ENCODE peak calls at places on chromosomes 5 and 9, in five cellular contexts. One of them, this sample, is unnamed.

GRCh38 chr9:13110766-13111400 is 168.6 kb downstream of the MPDZ start:
- DNase-seq in mammary epithelial cell: no peak
- DNase-seq in thoracic aorta: no peak
- DNase-seq in PC-9: no peak
- DNase-seq in prostate gland: peak; percentile 35
- DNase-seq in this sample: no peak

GRCh38 chr5:34655354-34655991 is 655 bp upstream of the RAI14 start:
- DNase-seq in mammary epithelial cell: peak; percentile 77
- DNase-seq in thoracic aorta: no peak
- DNase-seq in PC-9: peak; percentile 74
- DNase-seq in prostate gland: peak; percentile 70
- DNase-seq in this sample: peak; percentile 53

GRCh38 chr9:112144807-112145206 is 30.3 kb downstream of the SUSD1 start:
- DNase-seq in mammary epithelial cell: no peak
- DNase-seq in thoracic aorta: no peak
- DNase-seq in PC-9: no peak
- DNase-seq in prostate gland: no peak
- DNase-seq in this sample: no peak

GRCh38 chr9:28720746-28721145 is 1147.5 kb upstream of the C9orf72 start:
- DNase-seq in mammary epithelial cell: peak; percentile 33
- DNase-seq in thoracic aorta: no peak
- DNase-seq in PC-9: no peak
- DNase-seq in prostate gland: no peak
- DNase-seq in this sample: no peak

GRCh38 chr5:77892061-77893010 is 116.2 kb upstream of the TBCA start:
- DNase-seq in mammary epithelial cell: no peak
- DNase-seq in thoracic aorta: no peak
- DNase-seq in PC-9: no peak
- DNase-seq in prostate gland: no peak
- DNase-seq in this sample: no peak

GRCh38 chr5:10892135-10892910 is 131.3 kb upstream of the DAP start:
- DNase-seq in mammary epithelial cell: peak; percentile 39
- DNase-seq in thoracic aorta: no peak
- DNase-seq in PC-9: no peak
- DNase-seq in prostate gland: no peak
- DNase-seq in this sample: no peak

GRCh38 chr5:120678279-120678678 is 214.2 kb downstream of the PRR16 start:
- DNase-seq in mammary epithelial cell: no peak
- DNase-seq in thoracic aorta: no peak
- DNase-seq in PC-9: no peak
- DNase-seq in prostate gland: no peak
- DNase-seq in this sample: no peak

GRCh38 chr9:112012026-112012902 is 115.7 kb downstream of the UGCG start:
- DNase-seq in mammary epithelial cell: peak; percentile 91
- DNase-seq in thoracic aorta: peak; percentile 43
- DNase-seq in PC-9: peak; percentile 91
- DNase-seq in prostate gland: peak; percentile 63
- DNase-seq in this sample: peak; percentile 65

GRCh38 chr5:109653840-109654239 is 35.9 kb upstream of the MAN2A1 start:
- DNase-seq in mammary epithelial cell: no peak
- DNase-seq in thoracic aorta: no peak
- DNase-seq in PC-9: no peak
- DNase-seq in prostate gland: no peak
- DNase-seq in this sample: no peak

GRCh38 chr5:124287813-124288212 is 458.6 kb downstream of the ZNF608 start:
- DNase-seq in mammary epithelial cell: no peak
- DNase-seq in thoracic aorta: no peak
- DNase-seq in PC-9: no peak
- DNase-seq in prostate gland: no peak
- DNase-seq in this sample: no peak

GRCh38 chr9:27365977-27366376 is 69.0 kb upstream of the EQTN start:
- DNase-seq in mammary epithelial cell: no peak
- DNase-seq in thoracic aorta: no peak
- DNase-seq in PC-9: no peak
- DNase-seq in prostate gland: no peak
- DNase-seq in this sample: no peak

GRCh38 chr9:37511006-37511714 is 25.4 kb downstream of the POLR1E start:
- DNase-seq in mammary epithelial cell: no peak
- DNase-seq in thoracic aorta: no peak
- DNase-seq in PC-9: no peak
- DNase-seq in prostate gland: no peak
- DNase-seq in this sample: no peak

GRCh38 chr9:112582371-112582770 is 95.7 kb downstream of the KIAA1958 start:
- DNase-seq in mammary epithelial cell: peak; percentile 50
- DNase-seq in thoracic aorta: no peak
- DNase-seq in PC-9: no peak
- DNase-seq in prostate gland: no peak
- DNase-seq in this sample: no peak

DNA sequence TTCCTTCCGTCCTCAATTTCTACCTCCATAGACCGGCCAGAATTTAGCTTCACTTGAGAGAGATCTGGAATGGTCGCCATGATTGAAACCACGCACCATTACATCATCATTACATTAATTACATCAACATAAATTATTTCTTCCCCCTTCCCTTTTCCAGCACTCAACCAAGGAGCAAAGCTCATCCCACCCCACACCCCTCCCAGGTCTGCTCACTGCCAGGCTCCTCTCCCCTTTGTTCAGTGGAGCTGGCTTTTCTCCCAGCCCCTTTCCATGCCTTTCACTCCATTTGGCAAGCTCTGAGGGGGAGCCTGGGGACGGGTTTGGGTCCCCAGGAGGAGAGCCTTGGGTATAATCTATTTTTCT is 8.4 kb downstream of the RACK1 start:
- DNase-seq in mammary epithelial cell: no peak
- DNase-seq in thoracic aorta: no peak
- DNase-seq in PC-9: no peak
- DNase-seq in prostate gland: no peak
- DNase-seq in this sample: no peak
- H3K27ac ChIP-seq in mammary epithelial cell: no peak overlapping the region
- H3K27ac ChIP-seq in thoracic aorta: no peak overlapping the region
- H3K27ac ChIP-seq in PC-9: peak overlapping the region; percentile 45
- H3K27ac ChIP-seq in prostate gland: no peak overlapping the region
- H3K27ac ChIP-seq in this sample: no peak overlapping the region

DNA sequence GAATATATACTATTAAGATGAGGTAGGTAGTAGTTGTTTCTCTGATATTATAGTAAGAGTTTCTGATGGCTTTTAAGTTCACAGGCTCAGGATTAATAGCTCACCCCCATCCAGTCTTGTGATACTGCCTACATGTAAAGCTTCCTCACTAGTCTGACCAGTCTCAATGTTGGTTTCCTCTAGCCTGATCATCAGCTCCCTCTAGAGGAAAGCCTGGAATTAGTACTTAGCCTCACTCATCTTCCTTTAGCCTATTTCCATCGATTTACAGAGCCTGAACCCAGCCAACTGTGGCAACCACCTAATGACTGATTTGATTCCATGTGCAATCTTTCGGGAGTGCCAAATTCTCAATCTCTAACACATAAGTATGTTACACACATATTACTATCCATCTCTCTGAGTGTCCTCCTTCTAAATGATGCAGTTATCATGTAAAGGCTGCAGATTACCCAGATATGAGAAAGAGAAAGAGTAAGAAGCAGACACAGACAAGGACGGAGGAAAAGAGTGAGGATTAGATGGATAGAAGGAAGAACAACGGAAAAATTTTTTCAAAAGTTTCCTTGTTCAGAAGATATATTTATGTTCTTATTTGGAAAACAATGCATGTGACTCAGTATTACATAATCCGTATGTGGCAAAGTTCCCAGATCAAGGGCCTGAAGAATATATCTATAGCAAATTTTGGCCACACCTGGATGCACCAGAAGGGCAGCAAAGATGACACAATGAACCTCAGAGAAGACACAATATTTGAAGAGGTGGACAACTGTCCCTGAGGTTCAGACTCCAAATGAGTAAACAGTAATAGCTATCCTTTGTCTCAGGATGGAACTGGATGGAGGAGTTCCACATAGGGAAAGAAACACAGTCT is 333.7 kb downstream of the ELAVL2 start:
- DNase-seq in mammary epithelial cell: peak; percentile 57
- DNase-seq in thoracic aorta: no peak
- DNase-seq in PC-9: peak; percentile 41
- DNase-seq in prostate gland: no peak
- DNase-seq in this sample: no peak
- TF ChIP-seq CTCF in mammary epithelial cell: peak; percentile 78
- TF ChIP-seq CTCF in thoracic aorta: peak; percentile 24
- TF ChIP-seq CTCF in PC-9: peak; percentile 67
- TF ChIP-seq CTCF in prostate gland: peak; percentile 23
- TF ChIP-seq CTCF in this sample: no peak

DNA sequence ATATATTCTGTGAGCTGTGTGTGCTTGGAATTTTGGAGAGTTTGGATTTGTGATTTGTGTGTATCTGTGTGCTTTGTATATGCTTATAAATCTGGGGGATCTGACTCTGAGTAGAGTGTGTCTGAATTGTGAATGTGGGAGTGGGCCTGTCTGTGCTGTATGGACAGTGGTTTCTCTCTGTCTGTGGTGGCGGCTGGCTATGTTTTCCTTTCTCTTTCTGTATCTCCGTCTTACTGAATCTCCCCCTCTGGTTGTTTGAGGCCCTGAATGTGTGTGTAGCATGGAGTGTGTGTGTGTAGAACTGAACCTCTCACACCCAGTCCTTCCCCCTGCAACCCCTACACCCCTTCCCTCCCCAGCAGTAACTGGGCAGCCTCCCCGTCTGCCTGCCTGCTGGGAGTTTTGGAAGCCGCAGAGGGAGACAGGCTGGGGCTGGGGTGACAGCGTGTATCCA is 4.7 kb downstream of the CXXC5 start:
- DNase-seq in mammary epithelial cell: no peak
- DNase-seq in thoracic aorta: no peak
- DNase-seq in PC-9: no peak
- DNase-seq in prostate gland: no peak
- DNase-seq in this sample: no peak
- H3K4me1 ChIP-seq in mammary epithelial cell: peaks cover 62% of the 10 kb centered on the region
- H3K4me1 ChIP-seq in thoracic aorta: peaks cover 82% of the 10 kb centered on the region
- H3K4me1 ChIP-seq in PC-9: peaks cover 54% of the 10 kb centered on the region
- H3K4me1 ChIP-seq in prostate gland: peaks cover 47% of the 10 kb centered on the region
- H3K4me1 ChIP-seq in this sample: peaks cover 36% of the 10 kb centered on the region

GRCh38 chr9:95315108-95315746 is 2.3 kb downstream of the FANCC start:
- DNase-seq in mammary epithelial cell: no peak
- DNase-seq in thoracic aorta: no peak
- DNase-seq in PC-9: no peak
- DNase-seq in prostate gland: no peak
- DNase-seq in this sample: no peak
- H3K27ac ChIP-seq in mammary epithelial cell: no peak overlapping the region
- H3K27ac ChIP-seq in thoracic aorta: no peak overlapping the region
- H3K27ac ChIP-seq in PC-9: no peak overlapping the region
- H3K27ac ChIP-seq in prostate gland: no peak overlapping the region
- H3K27ac ChIP-seq in this sample: no peak overlapping the region

GRCh38 chr9:34456746-34457145 is 1.6 kb downstream of the FAM219A start:
- DNase-seq in mammary epithelial cell: no peak
- DNase-seq in thoracic aorta: no peak
- DNase-seq in PC-9: no peak
- DNase-seq in prostate gland: no peak
- DNase-seq in this sample: no peak

GRCh38 chr9:34457266-34458012 is 931 bp downstream of the FAM219A start:
- DNase-seq in mammary epithelial cell: peak; percentile 66
- DNase-seq in thoracic aorta: peak; percentile 21
- DNase-seq in PC-9: peak; percentile 52
- DNase-seq in prostate gland: peak; percentile 53
- DNase-seq in this sample: no peak

GRCh38 chr9:34451545-34451944 is 6.8 kb downstream of the FAM219A start:
- DNase-seq in mammary epithelial cell: peak; percentile 53
- DNase-seq in thoracic aorta: no peak
- DNase-seq in PC-9: peak; percentile 52
- DNase-seq in prostate gland: no peak
- DNase-seq in this sample: no peak

GRCh38 chr9:34452568-34452967 is 5.8 kb downstream of the FAM219A start:
- DNase-seq in mammary epithelial cell: no peak
- DNase-seq in thoracic aorta: no peak
- DNase-seq in PC-9: no peak
- DNase-seq in prostate gland: no peak
- DNase-seq in this sample: no peak

DNA sequence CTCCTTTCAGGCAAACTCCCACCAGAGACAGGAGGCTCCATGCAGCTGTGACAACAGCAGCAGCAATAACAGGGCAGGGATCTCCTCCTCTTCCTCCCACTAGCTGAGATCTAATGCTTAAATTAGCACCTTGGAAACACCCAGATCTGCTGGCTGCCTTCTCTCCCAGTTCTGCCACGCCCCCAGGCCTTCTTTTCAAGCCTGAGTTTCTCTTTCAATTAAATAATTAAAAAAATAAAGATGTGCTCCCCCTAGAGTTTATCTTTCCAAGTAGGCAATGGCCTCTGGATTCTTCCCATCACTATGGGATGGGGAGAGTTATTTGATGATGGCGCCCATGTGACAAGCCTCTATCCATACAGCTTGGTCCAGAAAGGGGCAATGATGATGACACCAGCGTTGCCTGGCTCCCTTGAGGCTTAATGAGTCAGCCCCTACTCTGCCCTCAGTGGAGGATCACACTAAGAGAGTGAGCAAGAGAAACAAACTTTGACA is 3.8 kb downstream of the FAM219A start:
- DNase-seq in mammary epithelial cell: peak; percentile 80
- DNase-seq in thoracic aorta: no peak
- DNase-seq in PC-9: peak; percentile 46
- DNase-seq in prostate gland: no peak
- DNase-seq in this sample: no peak
- TF ChIP-seq CTCF in mammary epithelial cell: peak; percentile 27
- TF ChIP-seq CTCF in thoracic aorta: no peak
- TF ChIP-seq CTCF in PC-9: peak; percentile 25
- TF ChIP-seq CTCF in prostate gland: no peak
- TF ChIP-seq CTCF in this sample: no peak

DNA sequence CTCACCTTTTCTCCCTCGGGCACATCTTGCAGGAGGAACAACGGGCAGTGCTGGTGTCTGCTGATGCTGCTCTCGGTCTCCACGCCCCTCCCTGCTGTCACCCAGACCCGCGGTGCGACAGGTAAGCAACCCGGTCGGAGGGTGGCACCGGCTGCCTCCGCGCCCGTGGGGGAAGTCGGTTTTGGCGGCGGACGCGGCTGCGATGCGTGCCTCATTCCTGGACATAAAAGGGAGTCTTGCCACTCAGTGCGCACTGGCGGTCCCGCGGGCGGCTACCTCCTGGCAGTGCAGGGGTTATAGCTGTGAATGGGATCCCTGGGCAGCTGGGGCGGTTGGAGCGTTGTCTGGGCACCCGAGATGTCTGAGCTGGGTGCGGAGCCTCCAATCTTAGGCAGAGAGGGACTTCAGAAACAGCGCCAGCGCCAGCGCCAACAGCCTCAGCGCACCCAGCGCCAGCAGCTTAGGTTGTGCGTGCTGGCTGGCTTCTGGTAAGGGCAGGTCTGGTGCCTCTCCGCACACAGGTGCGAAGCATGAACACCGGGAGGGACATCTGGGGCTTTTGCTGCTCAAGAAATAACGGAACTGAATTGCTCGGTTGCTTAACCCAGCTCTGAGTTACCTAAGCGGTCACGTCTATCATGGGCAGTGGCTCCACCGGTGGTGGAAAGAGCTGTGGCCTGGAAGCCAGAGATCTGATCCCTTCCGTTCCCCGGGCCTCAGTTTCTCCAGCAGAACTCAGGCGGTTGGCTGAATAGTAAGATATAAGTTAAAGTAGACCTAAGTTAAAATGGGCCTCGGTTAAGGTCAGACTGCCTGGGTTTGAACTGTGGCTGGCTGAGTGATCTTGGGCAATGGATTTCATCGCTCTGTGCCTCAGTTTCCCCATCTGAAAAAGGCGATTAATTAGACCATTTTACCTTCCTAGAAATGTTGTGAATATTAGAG is 695 bp downstream of the COL15A1 start:
- DNase-seq in mammary epithelial cell: peak; percentile 19
- DNase-seq in thoracic aorta: no peak
- DNase-seq in PC-9: no peak
- DNase-seq in prostate gland: no peak
- DNase-seq in this sample: no peak
- H3K4me1 ChIP-seq in mammary epithelial cell: peaks cover 7% of the 10 kb centered on the region
- H3K4me1 ChIP-seq in thoracic aorta: peaks cover 23% of the 10 kb centered on the region
- H3K4me1 ChIP-seq in PC-9: no peaks in the 10 kb centered on the region
- H3K4me1 ChIP-seq in prostate gland: peaks cover 4% of the 10 kb centered on the region
- H3K4me1 ChIP-seq in this sample: no peaks in the 10 kb centered on the region

This sample was measured in Peyer's patch.